ENCODE peak calls at places on chromosomes 5 and 9, in eight cellular contexts. One of them, this sample, is unnamed. For H3K4me1, the result is how much of the 10 kb centered on the place peaks cover.

GRCh38 chr5:74408150-74409043 is 232.1 kb downstream of the ENC1 start:
- DNase-seq in transverse colon: no peak
- DNase-seq in heart left ventricle: no peak
- DNase-seq in tibial artery: no peak
- DNase-seq in lung: no peak
- DNase-seq in cardiac muscle cell: no peak
- DNase-seq in A549: peak
- DNase-seq in adrenal gland: no peak
- DNase-seq in this sample: no peak

GRCh38 chr5:151495330-151495729 is 47.9 kb downstream of the SLC36A1 start:
- DNase-seq in transverse colon: no peak
- DNase-seq in heart left ventricle: no peak
- DNase-seq in tibial artery: no peak
- DNase-seq in lung: no peak
- DNase-seq in cardiac muscle cell: no peak
- DNase-seq in A549: no peak
- DNase-seq in adrenal gland: no peak
- DNase-seq in this sample: no peak

GRCh38 chr9:86667307-86667706 is 280.0 kb downstream of the GAS1 start:
- DNase-seq in transverse colon: no peak
- DNase-seq in heart left ventricle: no peak
- DNase-seq in tibial artery: no peak
- DNase-seq in lung: no peak
- DNase-seq in cardiac muscle cell: no peak
- DNase-seq in A549: no peak
- DNase-seq in adrenal gland: no peak
- DNase-seq in this sample: no peak

GRCh38 chr5:173919443-173919842 is 31.3 kb downstream of the CPEB4 start:
- DNase-seq in transverse colon: no peak
- DNase-seq in heart left ventricle: no peak
- DNase-seq in tibial artery: no peak
- DNase-seq in lung: no peak
- DNase-seq in cardiac muscle cell: no peak
- DNase-seq in A549: peak
- DNase-seq in adrenal gland: no peak
- DNase-seq in this sample: no peak

GRCh38 chr5:96049398-96050272 is 88.0 kb upstream of the ELL2 start:
- DNase-seq in transverse colon: no peak
- DNase-seq in heart left ventricle: no peak
- DNase-seq in tibial artery: no peak
- DNase-seq in lung: peak
- DNase-seq in cardiac muscle cell: peak
- DNase-seq in A549: peak
- DNase-seq in adrenal gland: no peak
- DNase-seq in this sample: no peak

GRCh38 chr5:120055858-120056257 is 408.2 kb upstream of the PRR16 start:
- DNase-seq in transverse colon: no peak
- DNase-seq in heart left ventricle: no peak
- DNase-seq in tibial artery: no peak
- DNase-seq in lung: no peak
- DNase-seq in cardiac muscle cell: peak
- DNase-seq in A549: peak
- DNase-seq in adrenal gland: peak
- DNase-seq in this sample: no peak

GRCh38 chr9:136695955-136696354 is 8.7 kb upstream of the AGPAT2 start:
- DNase-seq in transverse colon: peak
- DNase-seq in heart left ventricle: no peak
- DNase-seq in tibial artery: no peak
- DNase-seq in lung: no peak
- DNase-seq in cardiac muscle cell: no peak
- DNase-seq in A549: no peak
- DNase-seq in adrenal gland: no peak
- DNase-seq in this sample: no peak

GRCh38 chr9:90807006-90807405 is 5.4 kb downstream of the SYK start:
- DNase-seq in transverse colon: no peak
- DNase-seq in heart left ventricle: no peak
- DNase-seq in tibial artery: no peak
- DNase-seq in lung: no peak
- DNase-seq in cardiac muscle cell: no peak
- DNase-seq in A549: no peak
- DNase-seq in adrenal gland: no peak
- DNase-seq in this sample: no peak

GRCh38 chr9:74762950-74763349 is 124.8 kb downstream of the TRPM6 start:
- DNase-seq in transverse colon: no peak
- DNase-seq in heart left ventricle: no peak
- DNase-seq in tibial artery: no peak
- DNase-seq in lung: no peak
- DNase-seq in cardiac muscle cell: no peak
- DNase-seq in A549: no peak
- DNase-seq in adrenal gland: no peak
- DNase-seq in this sample: no peak

GRCh38 chr9:81671880-81672280 is 17.5 kb downstream of the TLE1 start:
- DNase-seq in transverse colon: peak
- DNase-seq in heart left ventricle: peak
- DNase-seq in tibial artery: peak
- DNase-seq in lung: peak
- DNase-seq in cardiac muscle cell: peak
- DNase-seq in A549: no peak
- DNase-seq in adrenal gland: peak
- DNase-seq in this sample: peak

GRCh38 chr5:65263291-65263690 is 218.4 kb downstream of the ADAMTS6 start:
- DNase-seq in transverse colon: no peak
- DNase-seq in heart left ventricle: no peak
- DNase-seq in tibial artery: no peak
- DNase-seq in lung: no peak
- DNase-seq in cardiac muscle cell: no peak
- DNase-seq in A549: no peak
- DNase-seq in adrenal gland: no peak
- DNase-seq in this sample: no peak

GRCh38 chr9:5566054-5566618 is 55.8 kb downstream of the PDCD1LG2 start:
- DNase-seq in transverse colon: no peak
- DNase-seq in heart left ventricle: no peak
- DNase-seq in tibial artery: no peak
- DNase-seq in lung: no peak
- DNase-seq in cardiac muscle cell: no peak
- DNase-seq in A549: no peak
- DNase-seq in adrenal gland: no peak
- DNase-seq in this sample: no peak

GRCh38 chr5:115349001-115349817 is 52.8 kb upstream of the CCDC112 start:
- DNase-seq in transverse colon: peak
- DNase-seq in heart left ventricle: no peak
- DNase-seq in tibial artery: peak
- DNase-seq in lung: no peak
- DNase-seq in cardiac muscle cell: no peak
- DNase-seq in A549: peak
- DNase-seq in adrenal gland: peak
- DNase-seq in this sample: no peak

GRCh38 chr9:87206064-87206661 is 258.9 kb upstream of the GAS1 start:
- DNase-seq in transverse colon: no peak
- DNase-seq in heart left ventricle: no peak
- DNase-seq in tibial artery: no peak
- DNase-seq in lung: no peak
- DNase-seq in cardiac muscle cell: no peak
- DNase-seq in A549: no peak
- DNase-seq in adrenal gland: no peak
- DNase-seq in this sample: no peak

GRCh38 chr5:162209005-162209605 is 141.5 kb downstream of the GABRG2 start:
- DNase-seq in transverse colon: peak
- DNase-seq in heart left ventricle: peak
- DNase-seq in tibial artery: no peak
- DNase-seq in lung: no peak
- DNase-seq in cardiac muscle cell: peak
- DNase-seq in A549: peak
- DNase-seq in adrenal gland: peak
- DNase-seq in this sample: no peak

GRCh38 chr5:93221-93980 is 1.4 kb downstream of the PLEKHG4B start:
- DNase-seq in transverse colon: no peak
- DNase-seq in heart left ventricle: no peak
- DNase-seq in tibial artery: no peak
- DNase-seq in lung: no peak
- DNase-seq in cardiac muscle cell: no peak
- DNase-seq in A549: no peak
- DNase-seq in adrenal gland: no peak
- DNase-seq in this sample: no peak

GRCh38 chr5:91556-92263 is at the start of gene PLEKHG4B:
- DNase-seq in transverse colon: no peak
- DNase-seq in heart left ventricle: no peak
- DNase-seq in tibial artery: no peak
- DNase-seq in lung: no peak
- DNase-seq in cardiac muscle cell: peak
- DNase-seq in A549: no peak
- DNase-seq in adrenal gland: no peak
- DNase-seq in this sample: no peak

GRCh38 chr5:94113-94892 is 2.3 kb downstream of the PLEKHG4B start:
- DNase-seq in transverse colon: no peak
- DNase-seq in heart left ventricle: no peak
- DNase-seq in tibial artery: no peak
- DNase-seq in lung: no peak
- DNase-seq in cardiac muscle cell: no peak
- DNase-seq in A549: no peak
- DNase-seq in adrenal gland: no peak
- DNase-seq in this sample: no peak

GRCh38 chr5:90590-91547 is 1.1 kb upstream of the PLEKHG4B start:
- DNase-seq in transverse colon: no peak
- DNase-seq in heart left ventricle: no peak
- DNase-seq in tibial artery: no peak
- DNase-seq in lung: no peak
- DNase-seq in cardiac muscle cell: peak
- DNase-seq in A549: no peak
- DNase-seq in adrenal gland: no peak
- DNase-seq in this sample: no peak

GRCh38 chr5:92391-93220 is 638 bp downstream of the PLEKHG4B start:
- DNase-seq in transverse colon: no peak
- DNase-seq in heart left ventricle: no peak
- DNase-seq in tibial artery: no peak
- DNase-seq in lung: no peak
- DNase-seq in cardiac muscle cell: no peak
- DNase-seq in A549: no peak
- DNase-seq in adrenal gland: no peak
- DNase-seq in this sample: no peak
- H3K4me3 ChIP-seq in transverse colon: no peak
- H3K4me3 ChIP-seq in heart left ventricle: no peak
- H3K4me3 ChIP-seq in tibial artery: no peak
- H3K4me3 ChIP-seq in lung: no peak
- H3K4me3 ChIP-seq in cardiac muscle cell: peak
- H3K4me3 ChIP-seq in A549: peak
- H3K4me3 ChIP-seq in adrenal gland: no peak
- H3K4me3 ChIP-seq in this sample: no peak

GRCh38 chr9:10268500-10269485 is 344.0 kb downstream of the PTPRD start:
- DNase-seq in transverse colon: no peak
- DNase-seq in heart left ventricle: peak
- DNase-seq in tibial artery: no peak
- DNase-seq in lung: no peak
- DNase-seq in cardiac muscle cell: peak
- DNase-seq in A549: peak
- DNase-seq in adrenal gland: peak
- DNase-seq in this sample: no peak
- TF ChIP-seq CTCF in transverse colon: no peak
- TF ChIP-seq CTCF in heart left ventricle: peak
- TF ChIP-seq CTCF in tibial artery: no peak
- TF ChIP-seq CTCF in lung: no peak
- TF ChIP-seq CTCF in cardiac muscle cell: peak
- TF ChIP-seq CTCF in A549: no peak
- TF ChIP-seq CTCF in adrenal gland: peak
- TF ChIP-seq CTCF in this sample: no peak

GRCh38 chr9:20300430-20301115 is 321.7 kb downstream of the MLLT3 start:
- DNase-seq in transverse colon: no peak
- DNase-seq in heart left ventricle: no peak
- DNase-seq in tibial artery: no peak
- DNase-seq in lung: no peak
- DNase-seq in cardiac muscle cell: no peak
- DNase-seq in A549: no peak
- DNase-seq in adrenal gland: no peak
- DNase-seq in this sample: no peak

GRCh38 chr9:20305457-20305856 is 316.8 kb downstream of the MLLT3 start:
- DNase-seq in transverse colon: no peak
- DNase-seq in heart left ventricle: no peak
- DNase-seq in tibial artery: no peak
- DNase-seq in lung: no peak
- DNase-seq in cardiac muscle cell: no peak
- DNase-seq in A549: no peak
- DNase-seq in adrenal gland: no peak
- DNase-seq in this sample: no peak

GRCh38 chr9:20304001-20304400 is 318.3 kb downstream of the MLLT3 start:
- DNase-seq in transverse colon: no peak
- DNase-seq in heart left ventricle: no peak
- DNase-seq in tibial artery: no peak
- DNase-seq in lung: no peak
- DNase-seq in cardiac muscle cell: no peak
- DNase-seq in A549: no peak
- DNase-seq in adrenal gland: no peak
- DNase-seq in this sample: no peak

GRCh38 chr9:20302229-20302628 is 320.1 kb downstream of the MLLT3 start:
- DNase-seq in transverse colon: no peak
- DNase-seq in heart left ventricle: no peak
- DNase-seq in tibial artery: no peak
- DNase-seq in lung: no peak
- DNase-seq in cardiac muscle cell: no peak
- DNase-seq in A549: no peak
- DNase-seq in adrenal gland: no peak
- DNase-seq in this sample: no peak

DNA sequence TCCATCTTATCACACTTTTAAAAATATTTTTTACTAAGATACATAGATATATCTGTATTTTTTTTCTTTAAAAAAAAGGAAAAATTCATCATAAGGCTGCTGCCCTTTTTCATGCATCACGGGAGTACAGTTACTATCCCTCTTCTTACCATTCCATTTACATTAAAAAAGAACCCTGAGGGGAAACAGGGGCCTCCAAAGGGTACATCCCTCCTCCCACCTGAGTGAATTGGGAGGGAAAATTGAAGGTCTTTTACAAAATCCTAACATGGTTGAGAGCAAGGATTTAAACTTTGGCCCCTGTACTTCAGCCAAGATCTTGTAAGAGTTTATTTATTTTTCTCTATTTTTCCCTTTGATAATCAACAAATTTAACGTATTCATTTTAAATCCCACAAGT is 319.2 kb downstream of the MLLT3 start:
- DNase-seq in transverse colon: no peak
- DNase-seq in heart left ventricle: no peak
- DNase-seq in tibial artery: no peak
- DNase-seq in lung: no peak
- DNase-seq in cardiac muscle cell: no peak
- DNase-seq in A549: no peak
- DNase-seq in adrenal gland: no peak
- DNase-seq in this sample: no peak
- H3K4me1 ChIP-seq in transverse colon: under half
- H3K4me1 ChIP-seq in heart left ventricle: under half
- H3K4me1 ChIP-seq in tibial artery: under half
- H3K4me1 ChIP-seq in lung: under half
- H3K4me1 ChIP-seq in cardiac muscle cell: under half
- H3K4me1 ChIP-seq in A549: under half
- H3K4me1 ChIP-seq in adrenal gland: under half
- H3K4me1 ChIP-seq in this sample: under half

DNA sequence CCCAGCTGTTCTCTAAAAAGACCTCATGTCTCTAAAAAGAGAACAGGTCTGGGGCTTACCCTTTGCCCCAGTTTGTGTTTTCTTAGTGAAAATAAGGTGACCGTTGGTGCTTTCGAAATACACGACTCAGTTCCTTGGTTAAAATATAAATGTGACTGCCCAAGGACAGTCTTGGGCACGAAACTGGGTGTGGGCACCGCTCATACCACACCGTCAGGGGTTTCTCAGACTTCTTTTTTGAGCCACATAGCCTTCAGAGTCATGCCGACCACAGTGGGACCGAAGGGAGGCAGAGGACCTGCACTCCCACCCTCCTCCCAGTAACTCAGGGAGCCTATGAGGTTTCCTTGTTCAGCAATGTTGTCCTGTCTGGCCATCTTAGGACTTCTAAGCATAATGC is 6.5 kb downstream of the SNX18 start:
- DNase-seq in transverse colon: no peak
- DNase-seq in heart left ventricle: no peak
- DNase-seq in tibial artery: no peak
- DNase-seq in lung: no peak
- DNase-seq in cardiac muscle cell: no peak
- DNase-seq in A549: no peak
- DNase-seq in adrenal gland: no peak
- DNase-seq in this sample: no peak
- H3K4me3 ChIP-seq in transverse colon: no peak
- H3K4me3 ChIP-seq in heart left ventricle: peak
- H3K4me3 ChIP-seq in tibial artery: peak
- H3K4me3 ChIP-seq in lung: no peak
- H3K4me3 ChIP-seq in cardiac muscle cell: no peak
- H3K4me3 ChIP-seq in A549: no peak
- H3K4me3 ChIP-seq in adrenal gland: no peak
- H3K4me3 ChIP-seq in this sample: peak